ENCODE peak calls at places on chromosomes 11 and 22, in six cellular contexts. E is astrocyte, Z is OCI-LY7, I is GM23248, B is PC-3, R is hepatocyte. V is an unnamed sample.

GRCh38 chr22:31748490-31748889 is 1.4 kb downstream of the PRR14L start:
- DNase-seq in E (no peak), Z (no peak), I (peak; percentile 38), B (peak; percentile 2), R (no peak), V (no peak)

GRCh38 chr22:26906464-26906863 is 249.1 kb downstream of the MIAT start:
- DNase-seq in E (no peak), Z (no peak), I (no peak), B (no peak), R (no peak), V (no peak)

GRCh38 chr22:41544671-41545476 is 604 bp upstream of the POLR3H start:
- DNase-seq in E (no peak), Z (no peak), I (peak; percentile 41), B (no peak), R (no peak), V (peak; percentile 98)

GRCh38 chr22:24505337-24505736 is 10.2 kb downstream of the UPB1 start:
- DNase-seq in E (no peak), Z (no peak), I (no peak), B (no peak), R (no peak), V (no peak)

GRCh38 chr11:67640021-67640757 is 626 bp upstream of the TBX10 start:
- DNase-seq in E (no peak), Z (peak; percentile 82), I (peak; percentile 85), B (peak; percentile 57), R (peak; percentile 79), V (peak; percentile 52)

GRCh38 chr11:62774407-62774806 is 3.2 kb downstream of the TAF6L start:
- DNase-seq in E (no peak), Z (no peak), I (no peak), B (no peak), R (no peak), V (no peak)

GRCh38 chr11:1836011-1836945 is 1.5 kb downstream of the SYT8 start:
- DNase-seq in E (no peak), Z (no peak), I (no peak), B (no peak), R (no peak), V (no peak)

GRCh38 chr11:116373107-116373506 is 399.7 kb downstream of the BUD13 start:
- DNase-seq in E (no peak), Z (no peak), I (no peak), B (no peak), R (no peak), V (no peak)

GRCh38 chr11:113705871-113706654 is at the start of gene TMPRSS5:
- DNase-seq in E (no peak), Z (no peak), I (no peak), B (no peak), R (no peak), V (no peak)

GRCh38 chr11:84558085-84558905 is 1068.8 kb downstream of the DLG2 start:
- DNase-seq in E (peak; percentile 31), Z (peak; percentile 74), I (peak; percentile 76), B (peak; percentile 71), R (peak; percentile 75), V (peak; percentile 48)

GRCh38 chr22:26462971-26463661 is 20.5 kb downstream of the HPS4 start:
- DNase-seq in E (peak; percentile 32), Z (no peak), I (no peak), B (no peak), R (peak; percentile 22), V (no peak)

GRCh38 chr22:26342719-26343449 is 86.2 kb upstream of the ASPHD2 start:
- DNase-seq in E (no peak), Z (no peak), I (no peak), B (no peak), R (no peak), V (no peak)

GRCh38 chr11:83773950-83774880 is 488.0 kb upstream of the CCDC90B start:
- DNase-seq in E (peak; percentile 1), Z (no peak), I (peak; percentile 71), B (peak; percentile 44), R (peak; percentile 7), V (peak; percentile 24)

GRCh38 chr11:71201231-71201630 is 51.1 kb downstream of the SHANK2 start:
- DNase-seq in E (no peak), Z (no peak), I (no peak), B (no peak), R (no peak), V (no peak)

GRCh38 chr11:80096736-80097135 is 655.9 kb upstream of the TENM4 start:
- DNase-seq in E (peak; percentile 94), Z (no peak), I (peak; percentile 56), B (peak; percentile 41), R (no peak), V (peak; percentile 66)

GRCh38 chr11:132220464-132220863 is 850.0 kb downstream of the NTM start:
- DNase-seq in E (peak; percentile 91), Z (no peak), I (peak; percentile 91), B (no peak), R (no peak), V (peak; percentile 24)

GRCh38 chr22:22376352-22376706 is 131.7 kb downstream of the VPREB1 start:
- DNase-seq in E (no peak), Z (peak; percentile 56), I (peak; percentile 2), B (no peak), R (no peak), V (no peak)

GRCh38 chr11:75014129-75014528 is 25.4 kb downstream of the NEU3 start:
- DNase-seq in E (peak; percentile 76), Z (no peak), I (peak; percentile 82), B (peak; percentile 62), R (peak; percentile 18), V (peak; percentile 51)

GRCh38 chr11:48055292-48056132 is 75.2 kb downstream of the PTPRJ start:
- DNase-seq in E (peak; percentile 93), Z (peak; percentile 71), I (no peak), B (peak; percentile 96), R (peak; percentile 44), V (peak; percentile 52)

GRCh38 chr11:122023614-122024250 is 92.3 kb downstream of the BLID start:
- DNase-seq in E (no peak), Z (no peak), I (peak; percentile 46), B (peak; percentile 36), R (no peak), V (no peak)

GRCh38 chr11:62001450-62002178 is 34.2 kb upstream of the FTH1 start:
- DNase-seq in E (no peak), Z (no peak), I (no peak), B (no peak), R (peak; percentile 58), V (no peak)

GRCh38 chr11:108324587-108324986 is 101.7 kb downstream of the ATM start:
- DNase-seq in E (peak; percentile 14), Z (no peak), I (peak; percentile 57), B (peak; percentile 57), R (no peak), V (no peak)

GRCh38 chr11:34757026-34757451 is 136.1 kb downstream of the EHF start:
- DNase-seq in E (no peak), Z (no peak), I (no peak), B (peak; percentile 98), R (peak; percentile 35), V (no peak)

GRCh38 chr22:43239956-43240355 is 53.0 kb upstream of the TTLL12 start:
- DNase-seq in E (no peak), Z (no peak), I (no peak), B (no peak), R (no peak), V (no peak)

GRCh38 chr11:88418508-88418907 is 81.0 kb upstream of the CTSC start:
- DNase-seq in E (no peak), Z (no peak), I (no peak), B (peak; percentile 78), R (no peak), V (no peak)

GRCh38 chr11:2395856-2396255 is 4.7 kb upstream of the TSSC4 start:
- DNase-seq in E (no peak), Z (no peak), I (no peak), B (no peak), R (no peak), V (no peak)

GRCh38 chr11:97739892-97740782 is 1280.6 kb upstream of the CNTN5 start:
- DNase-seq in E (peak; percentile 47), Z (no peak), I (peak; percentile 1), B (peak; percentile 10), R (no peak), V (peak; percentile 87)
- H2AFZ ChIP-seq in E (peak overlapping the region; percentile 15), Z (no peak overlapping the region), I (no peak overlapping the region), B (no peak overlapping the region), R (no peak overlapping the region), V (no peak overlapping the region)

GRCh38 chr11:22785251-22785650 is 44.4 kb downstream of the SVIP start:
- DNase-seq in E (peak; percentile 65), Z (no peak), I (peak; percentile 61), B (peak; percentile 4), R (no peak), V (no peak)

GRCh38 chr11:22792497-22792896 is 37.1 kb downstream of the SVIP start:
- DNase-seq in E (peak; percentile 73), Z (no peak), I (peak; percentile 83), B (peak; percentile 78), R (peak; percentile 16), V (peak; percentile 63)

GRCh38 chr11:22787055-22787454 is 42.5 kb downstream of the SVIP start:
- DNase-seq in E (no peak), Z (no peak), I (no peak), B (no peak), R (no peak), V (no peak)

GRCh38 chr11:22786475-22786874 is 43.1 kb downstream of the SVIP start:
- DNase-seq in E (no peak), Z (no peak), I (no peak), B (no peak), R (no peak), V (no peak)

GRCh38 chr11:22787565-22788162 is 41.9 kb downstream of the SVIP start:
- DNase-seq in E (peak; percentile 17), Z (peak; percentile 56), I (peak; percentile 72), B (peak; percentile 53), R (peak; percentile 69), V (peak; percentile 37)
- H2AFZ ChIP-seq in E (no peak overlapping the region), Z (no peak overlapping the region), I (peak overlapping the region; percentile 23), B (no peak overlapping the region), R (no peak overlapping the region), V (no peak overlapping the region)

DNA sequence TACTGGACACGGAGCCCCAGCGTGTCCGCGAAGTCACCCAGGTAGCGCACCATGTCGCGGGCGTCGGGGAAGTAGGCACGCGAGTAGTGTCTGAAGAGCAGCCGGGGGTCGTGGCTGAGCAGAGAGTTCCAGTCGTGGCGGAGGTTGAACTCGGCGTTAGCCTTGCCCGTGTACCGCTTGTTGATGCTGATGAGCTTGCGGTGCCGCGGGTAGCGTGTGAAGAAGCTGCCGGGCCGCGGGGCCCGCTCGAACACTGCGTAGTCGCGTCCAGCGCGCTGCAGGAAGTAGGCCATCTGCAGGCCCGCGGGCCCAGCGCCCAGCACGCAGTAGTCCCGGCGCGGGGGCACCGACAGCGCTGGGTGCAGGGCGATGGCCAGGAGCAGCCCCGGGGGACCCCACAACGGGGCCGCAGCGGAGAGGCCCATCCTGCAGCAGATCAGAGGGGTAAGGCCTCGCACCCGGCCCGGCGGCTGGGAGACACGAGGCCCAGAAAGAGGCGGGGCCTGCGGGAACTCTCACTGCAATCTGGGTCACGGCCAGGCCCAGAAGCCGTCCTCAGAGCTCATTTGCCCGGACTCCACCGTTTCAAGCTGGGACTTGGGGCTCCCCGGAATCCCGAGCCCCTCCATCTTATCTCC is 723 bp downstream of the FOXRED2 start:
- DNase-seq in E (no peak), Z (no peak), I (no peak), B (no peak), R (no peak), V (no peak)
- H2AFZ ChIP-seq in E (peak overlapping the region; percentile 59), Z (peak overlapping the region; percentile 78), I (peak overlapping the region; percentile 84), B (no peak overlapping the region), R (peak overlapping the region; percentile 71), V (no peak overlapping the region)

GRCh38 chr11:118870396-118871343 is 13.0 kb upstream of the CXCR5 start:
- DNase-seq in E (no peak), Z (peak; percentile 90), I (peak; percentile 44), B (no peak), R (no peak), V (no peak)
- H2AFZ ChIP-seq in E (peak overlapping the region; percentile 72), Z (peak overlapping the region; percentile 62), I (peak overlapping the region; percentile 71), B (peak overlapping the region; percentile 82), R (peak overlapping the region; percentile 36), V (peak overlapping the region; percentile 60)

V was measured in mesenchymal stem cell.